ENCODE peak calls at places on chromosomes 6 and 20, in five cellular contexts. T is A549, F is K562, S is WTC11, J is HepG2. U is an unnamed sample.

GRCh38 chr6:166197361-166197760 is 29.7 kb upstream of the TBXT start:
- DNase-seq in F (no peak), S (no peak), J (no peak), T (no peak), U (no peak)

GRCh38 chr20:19952392-19952791 is 64.8 kb upstream of the NAA20 start:
- DNase-seq in S (no peak), T (no peak), F (no peak), J (no peak), U (no peak)

GRCh38 chr6:7086488-7086887 is 21.3 kb upstream of the RREB1 start:
- DNase-seq in S (no peak), J (no peak), T (no peak), F (no peak), U (no peak)

GRCh38 chr6:159455700-159456274 is 237.3 kb downstream of the SOD2 start:
- DNase-seq in T (no peak), F (no peak), S (no peak), J (no peak), U (no peak)

GRCh38 chr6:13307508-13307995 is 20.8 kb downstream of the TBC1D7 start:
- DNase-seq in S (no peak), F (no peak), J (no peak), T (peak), U (peak)

GRCh38 chr6:28683945-28684538 is 158.4 kb downstream of the GPX5 start:
- DNase-seq in J (peak), F (peak), S (peak), T (peak), U (no peak)

GRCh38 chr6:51213806-51214205 is 395.1 kb downstream of the TFAP2B start:
- DNase-seq in S (peak), F (no peak), T (no peak), J (no peak), U (peak)

GRCh38 chr6:35511980-35512379 is 716 bp downstream of the TULP1 start:
- DNase-seq in S (peak), J (no peak), F (peak), T (no peak), U (no peak)

GRCh38 chr6:40536442-40536841 is 50.7 kb downstream of the LRFN2 start:
- DNase-seq in F (peak), S (peak), T (peak), J (peak), U (peak)

GRCh38 chr6:125835221-125835744 is 44.5 kb downstream of the NCOA7 start:
- DNase-seq in F (no peak), S (no peak), J (no peak), T (no peak), U (no peak)

GRCh38 chr6:148389086-148389485 is 46.4 kb downstream of the SASH1 start:
- DNase-seq in F (no peak), T (no peak), S (no peak), J (no peak), U (no peak)

GRCh38 chr6:42338573-42339218 is 113.0 kb downstream of the TRERF1 start:
- DNase-seq in T (peak), F (no peak), J (no peak), S (no peak), U (no peak)

GRCh38 chr20:43955244-43956191 is 40.9 kb downstream of the TOX2 start:
- DNase-seq in F (no peak), T (peak), J (no peak), S (no peak), U (no peak)
- TF ChIP-seq JUN in F (no peak), T (peak), J (no peak), S (no peak), U (no peak)

GRCh38 chr6:119207973-119208725 is 129.7 kb upstream of the FAM184A start:
- DNase-seq in J (no peak), T (no peak), S (no peak), F (no peak), U (no peak)
- TF ChIP-seq JUN in J (no peak), T (no peak), S (no peak), F (no peak), U (no peak)

DNA sequence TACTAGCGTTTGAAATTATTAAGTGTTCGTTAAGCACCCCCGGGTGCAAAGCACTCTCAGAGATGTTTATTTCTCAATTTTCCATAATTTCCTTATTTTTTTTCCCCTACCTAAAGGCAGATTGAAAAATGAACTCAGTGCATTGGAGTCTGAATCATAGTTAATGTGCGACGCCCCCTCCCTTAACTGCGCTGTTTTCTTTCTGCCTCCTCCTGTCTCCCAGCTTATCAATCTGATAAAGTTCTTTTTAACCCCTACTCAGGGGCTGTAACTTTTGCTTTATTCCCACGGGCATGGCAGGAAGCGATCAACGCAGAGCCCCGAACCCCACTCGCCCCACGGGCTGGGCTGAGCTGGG is 58.2 kb downstream of the ZNF831 start:
- DNase-seq in S (no peak), F (no peak), T (no peak), J (no peak), U (no peak)
- TF ChIP-seq JUN in S (no peak), F (no peak), T (no peak), J (no peak), U (no peak)

GRCh38 chr6:147001621-147002020 is 202.6 kb upstream of the STXBP5 start:
- DNase-seq in S (no peak), F (no peak), J (no peak), T (no peak), U (no peak)
- TF ChIP-seq JUN in S (no peak), F (no peak), J (no peak), T (no peak), U (no peak)

DNA sequence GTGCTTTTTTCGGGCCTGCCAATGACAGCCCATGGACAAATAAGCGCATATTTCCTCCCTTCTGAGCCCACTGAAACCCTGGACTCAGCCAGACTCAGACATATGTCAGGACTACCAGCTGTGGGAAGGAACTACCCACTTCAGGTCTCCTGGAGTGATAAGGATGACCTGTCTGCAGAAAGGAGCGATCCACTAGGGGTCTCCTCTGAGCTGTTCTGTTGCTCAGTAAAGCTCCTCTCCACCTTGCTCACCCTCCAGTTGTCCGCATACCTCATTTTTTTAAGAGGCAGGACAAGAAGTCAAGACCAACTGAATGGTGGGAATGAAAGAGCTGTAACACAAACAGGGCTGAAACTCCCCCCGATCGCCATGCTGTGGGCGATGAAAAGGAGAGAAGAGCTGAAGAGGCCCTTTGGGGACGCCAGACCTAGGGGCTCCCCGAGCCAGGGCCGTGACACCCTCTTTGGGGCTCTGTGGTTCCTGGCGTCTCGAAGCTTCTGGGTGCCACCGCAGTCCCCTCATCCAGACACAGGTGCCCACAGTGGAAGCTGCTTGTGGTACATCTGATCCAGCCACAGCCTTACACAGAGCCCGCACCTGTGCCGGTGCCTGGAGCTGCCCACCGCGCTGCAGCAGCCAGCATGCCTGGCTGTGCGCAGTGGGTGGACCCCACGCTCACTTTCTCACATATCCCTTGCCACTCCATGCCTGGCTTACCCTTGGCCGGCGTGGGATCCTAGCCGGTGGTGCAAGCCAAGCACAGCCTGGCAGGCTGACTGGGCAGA is 68.8 kb downstream of the EYS start:
- DNase-seq in J (peak), F (no peak), T (peak), S (peak), U (peak)
- TF ChIP-seq JUN in J (no peak), F (no peak), T (no peak), S (no peak), U (no peak)

U was measured in H1.